ENCODE peak calls at places on chromosomes 12 and 14, in five cellular contexts. One of them, this sample, is unnamed.

GRCh38 chr12:4664111-4664510 is 15.2 kb downstream of the NDUFA9 start:
- DNase-seq in endothelial cell of umbilical vein: no peak
- DNase-seq in HCT116: no peak
- DNase-seq in hepatocyte: no peak
- DNase-seq in PC-3: peak; percentile 58
- DNase-seq in this sample: no peak

GRCh38 chr14:84806627-84807026 is 723.3 kb upstream of the FLRT2 start:
- DNase-seq in hepatocyte: no peak
- DNase-seq in endothelial cell of umbilical vein: peak; percentile 47
- DNase-seq in PC-3: peak; percentile 32
- DNase-seq in HCT116: no peak
- DNase-seq in this sample: no peak

GRCh38 chr12:121124402-121125109 is 8.1 kb upstream of the P2RX7 start:
- DNase-seq in hepatocyte: peak; percentile 46
- DNase-seq in endothelial cell of umbilical vein: peak; percentile 70
- DNase-seq in HCT116: peak; percentile 87
- DNase-seq in PC-3: peak; percentile 99
- DNase-seq in this sample: no peak

GRCh38 chr14:39432619-39433451 is 602 bp upstream of the FBXO33 start:
- DNase-seq in hepatocyte: peak; percentile 95
- DNase-seq in HCT116: peak; percentile 89
- DNase-seq in PC-3: peak; percentile 93
- DNase-seq in endothelial cell of umbilical vein: peak; percentile 80
- DNase-seq in this sample: peak; percentile 93

GRCh38 chr12:66637693-66638301 is 41.1 kb downstream of the GRIP1 start:
- DNase-seq in hepatocyte: no peak
- DNase-seq in HCT116: no peak
- DNase-seq in PC-3: no peak
- DNase-seq in endothelial cell of umbilical vein: no peak
- DNase-seq in this sample: no peak

GRCh38 chr14:81211844-81212243 is 8.9 kb downstream of the GTF2A1 start:
- DNase-seq in hepatocyte: peak; percentile 30
- DNase-seq in endothelial cell of umbilical vein: peak; percentile 24
- DNase-seq in HCT116: no peak
- DNase-seq in PC-3: peak; percentile 38
- DNase-seq in this sample: peak; percentile 30

GRCh38 chr12:63877693-63878092 is 33.2 kb downstream of the SRGAP1 start:
- DNase-seq in PC-3: no peak
- DNase-seq in hepatocyte: no peak
- DNase-seq in endothelial cell of umbilical vein: no peak
- DNase-seq in HCT116: no peak
- DNase-seq in this sample: no peak

GRCh38 chr14:94536836-94537235 is 24.4 kb upstream of the SERPINA4 start:
- DNase-seq in endothelial cell of umbilical vein: no peak
- DNase-seq in hepatocyte: no peak
- DNase-seq in HCT116: peak; percentile 74
- DNase-seq in PC-3: peak; percentile 5
- DNase-seq in this sample: no peak

GRCh38 chr12:57553343-57554202 is 3.7 kb downstream of the KIF5A start:
- DNase-seq in hepatocyte: no peak
- DNase-seq in HCT116: no peak
- DNase-seq in PC-3: no peak
- DNase-seq in endothelial cell of umbilical vein: no peak
- DNase-seq in this sample: no peak

GRCh38 chr14:57834001-57834598 is 31.8 kb downstream of the SLC35F4 start:
- DNase-seq in endothelial cell of umbilical vein: no peak
- DNase-seq in PC-3: peak; percentile 88
- DNase-seq in HCT116: no peak
- DNase-seq in hepatocyte: no peak
- DNase-seq in this sample: no peak

GRCh38 chr14:95389471-95390011 is 69.8 kb upstream of the CLMN start:
- DNase-seq in HCT116: no peak
- DNase-seq in PC-3: no peak
- DNase-seq in hepatocyte: no peak
- DNase-seq in endothelial cell of umbilical vein: no peak
- DNase-seq in this sample: no peak

GRCh38 chr14:61644834-61645233 is 50.5 kb upstream of the HIF1A start:
- DNase-seq in endothelial cell of umbilical vein: no peak
- DNase-seq in HCT116: no peak
- DNase-seq in hepatocyte: no peak
- DNase-seq in PC-3: peak; percentile 53
- DNase-seq in this sample: peak; percentile 66

GRCh38 chr14:90585106-90585505 is 188.3 kb downstream of the CALM1 start:
- DNase-seq in HCT116: no peak
- DNase-seq in PC-3: no peak
- DNase-seq in hepatocyte: no peak
- DNase-seq in endothelial cell of umbilical vein: no peak
- DNase-seq in this sample: no peak

GRCh38 chr12:15364221-15365170 is 42.2 kb downstream of the PTPRO start:
- DNase-seq in PC-3: peak; percentile 74
- DNase-seq in endothelial cell of umbilical vein: no peak
- DNase-seq in HCT116: no peak
- DNase-seq in hepatocyte: no peak
- DNase-seq in this sample: no peak

GRCh38 chr14:24215495-24216344 is at the start of gene MDP1:
- DNase-seq in hepatocyte: peak; percentile 91
- DNase-seq in endothelial cell of umbilical vein: peak; percentile 91
- DNase-seq in PC-3: peak; percentile 93
- DNase-seq in HCT116: peak; percentile 78
- DNase-seq in this sample: peak; percentile 94

GRCh38 chr14:32802295-32802694 is 136.4 kb upstream of the NPAS3 start:
- DNase-seq in endothelial cell of umbilical vein: no peak
- DNase-seq in HCT116: no peak
- DNase-seq in PC-3: no peak
- DNase-seq in hepatocyte: no peak
- DNase-seq in this sample: no peak

GRCh38 chr12:110065540-110065939 is 17.2 kb upstream of the C12orf76 start:
- DNase-seq in HCT116: no peak
- DNase-seq in hepatocyte: no peak
- DNase-seq in endothelial cell of umbilical vein: no peak
- DNase-seq in PC-3: no peak
- DNase-seq in this sample: no peak

GRCh38 chr14:99802301-99803105 is 9.3 kb downstream of the EML1 start:
- DNase-seq in hepatocyte: no peak
- DNase-seq in endothelial cell of umbilical vein: no peak
- DNase-seq in PC-3: peak; percentile 38
- DNase-seq in HCT116: no peak
- DNase-seq in this sample: no peak

GRCh38 chr12:69789351-69789750 is 35.7 kb upstream of the MYRFL start:
- DNase-seq in PC-3: no peak
- DNase-seq in hepatocyte: no peak
- DNase-seq in endothelial cell of umbilical vein: no peak
- DNase-seq in HCT116: no peak
- DNase-seq in this sample: no peak

GRCh38 chr12:97637770-97638169 is 175.2 kb downstream of the RMST start:
- DNase-seq in endothelial cell of umbilical vein: no peak
- DNase-seq in hepatocyte: no peak
- DNase-seq in HCT116: no peak
- DNase-seq in PC-3: no peak
- DNase-seq in this sample: peak; percentile 88

GRCh38 chr12:11648514-11649412 is 711 bp upstream of the ETV6 start:
- DNase-seq in HCT116: peak; percentile 76
- DNase-seq in endothelial cell of umbilical vein: peak; percentile 89
- DNase-seq in PC-3: peak; percentile 77
- DNase-seq in hepatocyte: peak; percentile 83
- DNase-seq in this sample: peak; percentile 93

GRCh38 chr12:95446511-95446910 is 27.4 kb upstream of the METAP2 start:
- DNase-seq in PC-3: no peak
- DNase-seq in hepatocyte: peak; percentile 75
- DNase-seq in endothelial cell of umbilical vein: no peak
- DNase-seq in HCT116: no peak
- DNase-seq in this sample: peak; percentile 77

GRCh38 chr14:29475641-29476040 is 452.0 kb downstream of the PRKD1 start:
- DNase-seq in HCT116: no peak
- DNase-seq in endothelial cell of umbilical vein: no peak
- DNase-seq in PC-3: peak; percentile 8
- DNase-seq in hepatocyte: no peak
- DNase-seq in this sample: no peak

GRCh38 chr14:22390824-22391461 is 198.1 kb downstream of the DAD1 start:
- DNase-seq in PC-3: peak; percentile 91
- DNase-seq in endothelial cell of umbilical vein: no peak
- DNase-seq in hepatocyte: peak; percentile 26
- DNase-seq in HCT116: no peak
- DNase-seq in this sample: no peak

GRCh38 chr12:56488041-56488955 is at the start of gene GLS2:
- DNase-seq in PC-3: peak; percentile 84
- DNase-seq in endothelial cell of umbilical vein: peak; percentile 75
- DNase-seq in HCT116: no peak
- DNase-seq in hepatocyte: peak; percentile 83
- DNase-seq in this sample: peak; percentile 79

GRCh38 chr12:49030119-49030518 is 11.5 kb upstream of the PRKAG1 start:
- DNase-seq in HCT116: no peak
- DNase-seq in hepatocyte: no peak
- DNase-seq in endothelial cell of umbilical vein: no peak
- DNase-seq in PC-3: no peak
- DNase-seq in this sample: no peak

GRCh38 chr12:125098676-125099406 is 33.6 kb downstream of the AACS start:
- DNase-seq in endothelial cell of umbilical vein: peak; percentile 6
- DNase-seq in HCT116: no peak
- DNase-seq in PC-3: no peak
- DNase-seq in hepatocyte: no peak
- DNase-seq in this sample: no peak

GRCh38 chr14:59321184-59321952 is 132.9 kb downstream of the DAAM1 start:
- DNase-seq in hepatocyte: no peak
- DNase-seq in endothelial cell of umbilical vein: peak; percentile 90
- DNase-seq in HCT116: no peak
- DNase-seq in PC-3: peak; percentile 99
- DNase-seq in this sample: no peak

GRCh38 chr14:64684091-64684490 is 20.1 kb upstream of the PLEKHG3 start:
- DNase-seq in hepatocyte: peak; percentile 62
- DNase-seq in PC-3: no peak
- DNase-seq in HCT116: no peak
- DNase-seq in endothelial cell of umbilical vein: no peak
- DNase-seq in this sample: no peak

GRCh38 chr12:56998981-56999380 is 7.4 kb downstream of the ZBTB39 start:
- DNase-seq in HCT116: no peak
- DNase-seq in hepatocyte: no peak
- DNase-seq in PC-3: no peak
- DNase-seq in endothelial cell of umbilical vein: no peak
- DNase-seq in this sample: no peak

GRCh38 chr14:70448633-70449032 is 3.3 kb upstream of the ADAM21 start:
- DNase-seq in endothelial cell of umbilical vein: peak; percentile 30
- DNase-seq in HCT116: no peak
- DNase-seq in PC-3: peak; percentile 30
- DNase-seq in hepatocyte: peak; percentile 32
- DNase-seq in this sample: no peak

GRCh38 chr12:111093428-111094142 is 173.2 kb upstream of the MYL2 start:
- DNase-seq in hepatocyte: no peak
- DNase-seq in PC-3: no peak
- DNase-seq in HCT116: no peak
- DNase-seq in endothelial cell of umbilical vein: no peak
- DNase-seq in this sample: no peak

GRCh38 chr14:21263284-21264024 is 5.8 kb downstream of the HNRNPC start:
- DNase-seq in HCT116: no peak
- DNase-seq in PC-3: no peak
- DNase-seq in hepatocyte: no peak
- DNase-seq in endothelial cell of umbilical vein: no peak
- DNase-seq in this sample: no peak
- H4K20me1 ChIP-seq in HCT116: peaks cover 84% of the 10 kb centered on the region
- H4K20me1 ChIP-seq in PC-3: peaks cover 92% of the 10 kb centered on the region
- H4K20me1 ChIP-seq in hepatocyte: peaks cover 100% of the 10 kb centered on the region
- H4K20me1 ChIP-seq in endothelial cell of umbilical vein: peaks cover 60% of the 10 kb centered on the region
- H4K20me1 ChIP-seq in this sample: peaks cover 100% of the 10 kb centered on the region

DNA sequence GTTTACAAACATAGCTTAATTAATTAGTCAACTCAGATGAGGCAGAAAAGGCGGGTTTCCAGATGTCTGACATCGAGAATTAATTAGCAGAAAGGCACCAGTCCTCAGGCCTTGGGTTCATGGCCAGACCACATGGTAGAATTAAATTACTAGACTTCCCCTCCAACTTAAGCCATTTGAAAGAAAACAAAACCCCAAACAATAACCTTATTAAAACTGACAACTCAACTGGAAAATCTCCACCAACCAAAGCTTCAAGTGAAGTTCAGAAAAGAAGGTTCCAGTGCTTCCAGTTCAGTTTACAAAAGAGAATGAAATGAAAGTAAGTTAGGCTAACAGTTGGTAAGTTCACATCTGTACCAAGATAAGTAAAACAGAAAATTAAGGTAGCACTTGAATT is 349.5 kb downstream of the GRIN2B start:
- DNase-seq in hepatocyte: no peak
- DNase-seq in PC-3: no peak
- DNase-seq in HCT116: no peak
- DNase-seq in endothelial cell of umbilical vein: no peak
- DNase-seq in this sample: no peak
- H4K20me1 ChIP-seq in hepatocyte: no peaks in the 10 kb centered on the region
- H4K20me1 ChIP-seq in PC-3: no peaks in the 10 kb centered on the region
- H4K20me1 ChIP-seq in HCT116: no peaks in the 10 kb centered on the region
- H4K20me1 ChIP-seq in endothelial cell of umbilical vein: no peaks in the 10 kb centered on the region
- H4K20me1 ChIP-seq in this sample: no peaks in the 10 kb centered on the region

DNA sequence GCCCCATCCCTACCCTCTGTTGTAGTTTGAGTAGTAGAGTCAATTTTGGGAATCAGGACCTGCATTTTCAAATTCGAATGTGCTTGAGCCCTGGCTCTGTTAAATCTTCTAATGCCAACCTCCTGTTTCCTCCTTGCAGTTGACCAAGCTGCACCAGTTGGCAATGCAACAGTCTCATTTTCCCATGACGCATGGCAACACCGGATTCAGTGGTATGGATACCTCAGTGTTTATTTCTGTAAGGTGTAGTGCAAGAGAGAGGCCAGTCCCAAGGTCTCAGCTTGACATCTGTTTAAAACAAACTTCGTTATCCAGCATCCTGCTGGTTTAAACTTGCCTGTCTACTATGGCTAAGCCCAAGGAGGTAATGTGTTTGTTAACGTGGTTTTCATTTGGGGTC is 15.2 kb downstream of the PCBP2 start:
- DNase-seq in hepatocyte: no peak
- DNase-seq in endothelial cell of umbilical vein: no peak
- DNase-seq in HCT116: no peak
- DNase-seq in PC-3: no peak
- DNase-seq in this sample: no peak
- H4K20me1 ChIP-seq in hepatocyte: peaks cover 83% of the 10 kb centered on the region
- H4K20me1 ChIP-seq in endothelial cell of umbilical vein: peaks cover 22% of the 10 kb centered on the region
- H4K20me1 ChIP-seq in HCT116: peaks cover 40% of the 10 kb centered on the region
- H4K20me1 ChIP-seq in PC-3: peaks cover 67% of the 10 kb centered on the region
- H4K20me1 ChIP-seq in this sample: peaks cover 100% of the 10 kb centered on the region

GRCh38 chr14:21379338-21379737 is 4.5 kb downstream of the SUPT16H start:
- DNase-seq in hepatocyte: no peak
- DNase-seq in endothelial cell of umbilical vein: no peak
- DNase-seq in HCT116: no peak
- DNase-seq in PC-3: no peak
- DNase-seq in this sample: no peak
- H4K20me1 ChIP-seq in hepatocyte: peaks cover 16% of the 10 kb centered on the region
- H4K20me1 ChIP-seq in endothelial cell of umbilical vein: no peaks in the 10 kb centered on the region
- H4K20me1 ChIP-seq in HCT116: peaks cover 26% of the 10 kb centered on the region
- H4K20me1 ChIP-seq in PC-3: peaks cover 44% of the 10 kb centered on the region
- H4K20me1 ChIP-seq in this sample: peaks cover 84% of the 10 kb centered on the region

This sample was measured in neural progenitor cell.